ENCODE peak calls at places on chromosome 13, in ten cellular contexts. E is uterus, O is adrenal gland, H is foreskin keratinocyte, T is H9, X is stomach, D is mammary epithelial cell, F is IMR-90, V is pancreas, N is testis. S is an unnamed sample.

GRCh38 chr13:113862766-113863510 is 938 bp downstream of the GAS6 start:
- DNase-seq in E (no peak), O (peak), H (no peak), T (peak), X (peak), D (no peak), F (no peak), V (peak), N (peak), S (peak)

GRCh38 chr13:55439450-55439849 is 1701.3 kb upstream of the PRR20A start:
- DNase-seq in E (no peak), O (no peak), H (no peak), T (no peak), X (no peak), D (no peak), F (no peak), V (no peak), N (no peak), S (no peak)

GRCh38 chr13:41456768-41457588 is at the start of gene RGCC:
- DNase-seq in E (peak), O (peak), H (no peak), T (peak), X (peak), D (peak), F (peak), V (peak), N (peak), S (peak)

GRCh38 chr13:112248909-112249592 is 127.1 kb upstream of the SPACA7 start:
- DNase-seq in E (no peak), O (no peak), H (no peak), T (no peak), X (no peak), D (no peak), F (no peak), V (no peak), N (peak), S (no peak)

GRCh38 chr13:45870232-45870631 is 18.7 kb upstream of the SIAH3 start:
- DNase-seq in E (no peak), O (no peak), H (no peak), T (no peak), X (no peak), D (no peak), F (no peak), V (no peak), N (no peak), S (no peak)

GRCh38 chr13:79062291-79062690 is 343.8 kb downstream of the RBM26 start:
- DNase-seq in E (no peak), O (no peak), H (no peak), T (no peak), X (no peak), D (no peak), F (no peak), V (no peak), N (no peak), S (no peak)

GRCh38 chr13:20411638-20412342 is 113.9 kb downstream of the CRYL1 start:
- DNase-seq in E (no peak), O (no peak), H (no peak), T (no peak), X (no peak), D (no peak), F (no peak), V (no peak), N (no peak), S (no peak)

GRCh38 chr13:59442946-59443345 is 720.8 kb downstream of the DIAPH3 start:
- DNase-seq in E (no peak), O (no peak), H (no peak), T (no peak), X (no peak), D (no peak), F (peak), V (no peak), N (no peak), S (no peak)

GRCh38 chr13:107678075-107678689 is 537.2 kb downstream of the LIG4 start:
- DNase-seq in E (no peak), O (no peak), H (no peak), T (no peak), X (no peak), D (no peak), F (peak), V (no peak), N (no peak), S (no peak)

GRCh38 chr13:77751513-77752456 is 54.3 kb downstream of the SLAIN1 start:
- DNase-seq in E (peak), O (peak), H (peak), T (peak), X (no peak), D (peak), F (peak), V (peak), N (peak), S (peak)

GRCh38 chr13:73054712-73055111 is 4.1 kb upstream of the KLF5 start:
- DNase-seq in E (no peak), O (no peak), H (no peak), T (no peak), X (no peak), D (no peak), F (no peak), V (no peak), N (no peak), S (no peak)

GRCh38 chr13:46317120-46317519 is 69.9 kb downstream of the RUBCNL start:
- DNase-seq in E (no peak), O (no peak), H (no peak), T (no peak), X (no peak), D (no peak), F (no peak), V (no peak), N (no peak), S (no peak)

GRCh38 chr13:112729408-112729807 is 39.6 kb downstream of the ATP11A start:
- DNase-seq in E (no peak), O (no peak), H (no peak), T (peak), X (peak), D (no peak), F (no peak), V (no peak), N (peak), S (no peak)

GRCh38 chr13:63448654-63449053 is 2033.0 kb upstream of the PCDH20 start:
- DNase-seq in E (no peak), O (no peak), H (no peak), T (no peak), X (no peak), D (no peak), F (peak), V (no peak), N (no peak), S (no peak)

GRCh38 chr13:41756198-41756885 is 204.6 kb downstream of the VWA8 start:
- DNase-seq in E (no peak), O (no peak), H (no peak), T (no peak), X (no peak), D (no peak), F (no peak), V (no peak), N (no peak), S (no peak)

GRCh38 chr13:98974053-98974452 is 3.8 kb downstream of the DOCK9 start:
- DNase-seq in E (peak), O (no peak), H (no peak), T (no peak), X (no peak), D (no peak), F (no peak), V (no peak), N (no peak), S (no peak)

GRCh38 chr13:98972627-98973026 is 5.2 kb downstream of the DOCK9 start:
- DNase-seq in E (no peak), O (no peak), H (peak), T (no peak), X (no peak), D (peak), F (peak), V (no peak), N (no peak), S (no peak)

GRCh38 chr13:98975822-98976261 is 2.0 kb downstream of the DOCK9 start:
- DNase-seq in E (no peak), O (no peak), H (no peak), T (no peak), X (no peak), D (no peak), F (no peak), V (no peak), N (no peak), S (no peak)

GRCh38 chr13:98970293-98970692 is 7.6 kb downstream of the DOCK9 start:
- DNase-seq in E (no peak), O (no peak), H (no peak), T (no peak), X (no peak), D (no peak), F (no peak), V (no peak), N (no peak), S (no peak)

DNA sequence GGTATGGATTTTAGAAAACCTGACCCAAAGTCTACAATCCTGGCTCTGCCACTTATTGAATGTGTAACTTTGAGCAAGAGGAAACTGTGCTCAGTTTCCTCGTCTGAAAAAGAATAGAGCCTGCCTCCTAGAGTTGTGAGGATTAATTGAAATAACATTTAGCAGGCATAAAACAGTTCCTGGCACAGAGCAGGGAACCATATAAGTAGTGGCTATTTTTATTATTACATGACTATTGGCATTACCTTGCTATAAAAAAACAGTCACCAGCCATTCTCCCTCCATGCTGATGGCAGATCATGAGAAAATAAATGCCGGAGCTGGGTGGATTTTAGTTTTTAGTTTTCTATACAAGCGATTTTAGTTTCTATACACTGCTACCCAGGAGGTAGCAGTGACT is 5.8 kb downstream of the DOCK9 start:
- DNase-seq in E (no peak), O (no peak), H (no peak), T (no peak), X (no peak), D (no peak), F (no peak), V (no peak), N (no peak), S (no peak)
- TF ChIP-seq CTCF in E (no peak), O (no peak), H (peak), T (no peak), X (no peak), D (no peak), F (no peak), V (no peak), N (no peak), S (no peak)

GRCh38 chr13:66972659-66973058 is 257.5 kb downstream of the PCDH9 start:
- DNase-seq in E (no peak), O (no peak), H (no peak), T (no peak), X (no peak), D (no peak), F (peak), V (no peak), N (no peak), S (no peak)
- TF ChIP-seq CTCF in E (no peak), O (no peak), H (no peak), T (no peak), X (no peak), D (no peak), F (no peak), V (no peak), N (no peak), S (no peak)

DNA sequence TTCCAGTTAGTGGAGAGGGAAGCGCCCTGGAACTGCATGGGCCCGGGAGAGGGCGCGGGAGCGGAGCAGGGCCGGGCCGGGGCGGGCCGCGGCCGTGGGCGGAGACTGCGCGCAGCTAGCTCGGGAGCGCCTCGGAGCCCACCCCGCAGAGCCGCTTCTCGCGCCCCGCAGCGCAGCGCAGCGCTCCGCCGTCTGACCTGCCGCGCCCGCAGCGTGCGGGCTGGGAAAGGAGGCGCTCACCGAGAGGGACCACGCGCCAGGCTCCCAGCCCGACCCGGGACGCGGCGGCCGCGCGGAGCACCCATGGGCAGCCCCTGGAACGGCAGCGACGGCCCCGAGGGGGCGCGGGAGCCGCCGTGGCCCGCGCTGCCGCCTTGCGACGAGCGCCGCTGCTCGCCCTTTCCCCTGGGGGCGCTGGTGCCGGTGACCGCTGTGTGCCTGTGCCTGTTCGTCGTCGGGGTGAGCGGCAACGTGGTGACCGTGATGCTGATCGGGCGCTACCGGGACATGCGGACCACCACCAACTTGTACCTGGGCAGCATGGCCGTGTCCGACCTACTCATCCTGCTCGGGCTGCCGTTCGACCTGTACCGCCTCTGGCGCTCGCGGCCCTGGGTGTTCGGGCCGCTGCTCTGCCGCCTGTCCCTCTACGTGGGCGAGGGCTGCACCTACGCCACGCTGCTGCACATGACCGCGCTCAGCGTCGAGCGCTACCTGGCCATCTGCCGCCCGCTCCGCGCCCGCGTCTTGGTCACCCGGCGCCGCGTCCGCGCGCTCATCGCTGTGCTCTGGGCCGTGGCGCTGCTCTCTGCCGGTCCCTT is at the start of gene MLNR:
- DNase-seq in E (no peak), O (no peak), H (no peak), T (peak), X (no peak), D (peak), F (no peak), V (no peak), N (peak), S (peak)
- TF ChIP-seq CTCF in E (no peak), O (no peak), H (no peak), T (peak), X (no peak), D (no peak), F (no peak), V (no peak), N (no peak), S (peak)

GRCh38 chr13:91307887-91308286 is 39.6 kb upstream of the MIR17HG start:
- DNase-seq in E (no peak), O (no peak), H (no peak), T (no peak), X (no peak), D (no peak), F (no peak), V (no peak), N (no peak), S (no peak)

GRCh38 chr13:91311491-91311890 is 36.0 kb upstream of the MIR17HG start:
- DNase-seq in E (no peak), O (no peak), H (no peak), T (no peak), X (no peak), D (no peak), F (no peak), V (no peak), N (no peak), S (no peak)

GRCh38 chr13:91304740-91305139 is 42.7 kb upstream of the MIR17HG start:
- DNase-seq in E (no peak), O (no peak), H (no peak), T (no peak), X (no peak), D (no peak), F (no peak), V (no peak), N (no peak), S (no peak)

GRCh38 chr13:91305652-91306051 is 41.8 kb upstream of the MIR17HG start:
- DNase-seq in E (no peak), O (no peak), H (no peak), T (no peak), X (no peak), D (no peak), F (no peak), V (no peak), N (no peak), S (no peak)

DNA sequence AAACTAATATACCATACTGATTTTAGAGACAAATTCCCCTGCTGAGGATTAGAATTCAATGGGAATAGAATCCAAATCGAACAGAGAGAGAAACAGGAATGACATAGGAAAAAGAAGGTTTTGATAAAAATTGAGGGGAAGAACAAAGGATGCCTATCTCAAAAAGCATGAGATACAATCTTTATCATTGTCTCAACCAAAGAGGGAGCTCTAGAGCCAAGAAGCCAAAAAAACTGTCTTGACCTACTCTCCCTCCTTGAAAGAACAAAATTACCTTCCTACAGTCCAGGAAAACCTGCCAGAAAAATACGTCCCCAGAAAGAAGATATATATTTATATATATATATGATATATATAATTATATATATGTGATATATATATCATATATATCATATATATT is 39.2 kb upstream of the MIR17HG start:
- DNase-seq in E (no peak), O (no peak), H (no peak), T (no peak), X (no peak), D (no peak), F (no peak), V (no peak), N (no peak), S (no peak)
- TF ChIP-seq CTCF in E (no peak), O (no peak), H (no peak), T (peak), X (no peak), D (peak), F (peak), V (no peak), N (no peak), S (no peak)

GRCh38 chr13:94599877-94600276 is 1.8 kb upstream of the GPR180 start:
- DNase-seq in E (no peak), O (no peak), H (no peak), T (no peak), X (no peak), D (no peak), F (no peak), V (no peak), N (peak), S (no peak)

GRCh38 chr13:94598281-94598680 is 2.3 kb upstream of the TGDS start:
- DNase-seq in E (no peak), O (no peak), H (no peak), T (no peak), X (no peak), D (no peak), F (peak), V (no peak), N (no peak), S (no peak)

GRCh38 chr13:94595006-94595942 is 678 bp downstream of the TGDS start:
- DNase-seq in E (no peak), O (peak), H (peak), T (peak), X (peak), D (peak), F (peak), V (peak), N (peak), S (peak)

GRCh38 chr13:94596575-94596971 is 621 bp upstream of the TGDS start:
- DNase-seq in E (peak), O (peak), H (no peak), T (no peak), X (no peak), D (no peak), F (no peak), V (no peak), N (no peak), S (no peak)

GRCh38 chr13:94595943-94596574 is at the start of gene TGDS:
- DNase-seq in E (peak), O (peak), H (peak), T (peak), X (peak), D (peak), F (peak), V (peak), N (peak), S (peak)
- TF ChIP-seq CTCF in E (peak), O (no peak), H (peak), T (no peak), X (no peak), D (no peak), F (no peak), V (no peak), N (no peak), S (no peak)

GRCh38 chr13:97976551-97977375 is 23.3 kb downstream of the IPO5 start:
- DNase-seq in E (no peak), O (no peak), H (no peak), T (peak), X (no peak), D (peak), F (no peak), V (peak), N (peak), S (peak)

GRCh38 chr13:97975851-97976550 is 22.5 kb downstream of the IPO5 start:
- DNase-seq in E (peak), O (peak), H (no peak), T (peak), X (peak), D (peak), F (peak), V (no peak), N (peak), S (peak)

GRCh38 chr13:97977376-97977705 is 23.9 kb downstream of the IPO5 start:
- DNase-seq in E (no peak), O (no peak), H (no peak), T (no peak), X (no peak), D (no peak), F (no peak), V (no peak), N (no peak), S (no peak)

GRCh38 chr13:97975280-97975850 is 21.9 kb downstream of the IPO5 start:
- DNase-seq in E (no peak), O (no peak), H (no peak), T (no peak), X (no peak), D (no peak), F (no peak), V (no peak), N (no peak), S (peak)

GRCh38 chr13:97974773-97975172 is 21.3 kb downstream of the IPO5 start:
- DNase-seq in E (no peak), O (no peak), H (no peak), T (no peak), X (no peak), D (no peak), F (no peak), V (no peak), N (no peak), S (no peak)
- TF ChIP-seq CTCF in E (no peak), O (no peak), H (no peak), T (no peak), X (no peak), D (no peak), F (no peak), V (no peak), N (no peak), S (no peak)

GRCh38 chr13:74765955-74766354 is 631.8 kb upstream of the KLF12 start:
- DNase-seq in E (no peak), O (no peak), H (no peak), T (no peak), X (no peak), D (no peak), F (no peak), V (no peak), N (no peak), S (no peak)
- TF ChIP-seq CTCF in E (no peak), O (no peak), H (no peak), T (no peak), X (no peak), D (no peak), F (no peak), V (no peak), N (no peak), S (no peak)

S was measured in nephron progenitor cell.